ENCODE peak calls at places on chromosomes 6 and 20, in four cellular contexts. G, R, B and M are unnamed samples.

GRCh38 chr20:38156280-38156679 is 8.8 kb downstream of the TGM2 start:
- DNase-seq in G (no peak), R (no peak), B (no peak), M (no peak)

GRCh38 chr6:45827952-45828530 is 187.6 kb downstream of the CLIC5 start:
- DNase-seq in G (no peak), R (no peak), B (no peak), M (no peak)

GRCh38 chr20:63177785-63178444 is 38.0 kb downstream of the YTHDF1 start:
- DNase-seq in G (no peak), R (no peak), B (no peak), M (no peak)

GRCh38 chr20:24678351-24679106 is 209.1 kb downstream of the SYNDIG1 start:
- DNase-seq in G (no peak), R (no peak), B (no peak), M (no peak)

GRCh38 chr6:105087571-105088211 is 92.1 kb downstream of the POPDC3 start:
- DNase-seq in G (no peak), R (peak; percentile 28), B (peak; percentile 24), M (peak; percentile 80)

GRCh38 chr6:88166493-88166900 is 350 bp upstream of the CNR1 start:
- DNase-seq in G (peak; percentile 23), R (no peak), B (no peak), M (no peak)

GRCh38 chr6:1560281-1561058 is 49.2 kb upstream of the FOXC1 start:
- DNase-seq in G (no peak), R (no peak), B (no peak), M (no peak)

GRCh38 chr6:56401477-56402070 is 154.2 kb upstream of the COL21A1 start:
- DNase-seq in G (no peak), R (no peak), B (no peak), M (no peak)

GRCh38 chr20:48841861-48842529 is 14.2 kb upstream of the PREX1 start:
- DNase-seq in G (no peak), R (no peak), B (peak; percentile 84), M (peak; percentile 83)

GRCh38 chr6:38058022-38058421 is 238.5 kb downstream of the ZFAND3 start:
- DNase-seq in G (no peak), R (no peak), B (peak; percentile 67), M (peak; percentile 11)

GRCh38 chr6:165231581-165232276 is 77.7 kb downstream of the C6orf118 start:
- DNase-seq in G (no peak), R (no peak), B (peak; percentile 42), M (peak; percentile 69)

GRCh38 chr20:44057698-44058675 is 129.0 kb downstream of the JPH2 start:
- DNase-seq in G (no peak), R (no peak), B (peak; percentile 18), M (peak; percentile 66)

GRCh38 chr20:1360094-1360493 is 31.2 kb upstream of the SDCBP2 start:
- DNase-seq in G (no peak), R (no peak), B (no peak), M (no peak)
- TF ChIP-seq CTCF in G (no peak), R (no peak), B (peak; percentile 10), M (peak; percentile 20)

GRCh38 chr6:36337814-36338213 is 1.1 kb upstream of the BNIP5 start:
- DNase-seq in G (no peak), R (no peak), B (no peak), M (no peak)

GRCh38 chr6:36339156-36339555 is 2.5 kb upstream of the BNIP5 start:
- DNase-seq in G (no peak), R (no peak), B (no peak), M (no peak)

GRCh38 chr6:36343109-36343508 is 6.4 kb upstream of the BNIP5 start:
- DNase-seq in G (no peak), R (no peak), B (no peak), M (no peak)

GRCh38 chr6:36340341-36340670 is 3.6 kb upstream of the BNIP5 start:
- DNase-seq in G (no peak), R (no peak), B (peak; percentile 53), M (no peak)

GRCh38 chr6:36340671-36341454 is 4.2 kb upstream of the BNIP5 start:
- DNase-seq in G (peak; percentile 80), R (peak; percentile 75), B (no peak), M (peak; percentile 75)
- H3K4me3 ChIP-seq in G (peak overlapping the region; percentile 22), R (no peak overlapping the region), B (peak overlapping the region; percentile 31), M (no peak overlapping the region)

GRCh38 chr6:34029489-34030280 is 116.2 kb downstream of the GRM4 start:
- DNase-seq in G (no peak), R (no peak), B (no peak), M (no peak)

GRCh38 chr6:34025851-34026250 is 120.0 kb downstream of the GRM4 start:
- DNase-seq in G (no peak), R (no peak), B (no peak), M (no peak)

GRCh38 chr6:34027445-34027936 is 118.4 kb downstream of the GRM4 start:
- DNase-seq in G (peak; percentile 46), R (peak; percentile 34), B (no peak), M (peak; percentile 22)

GRCh38 chr6:34028691-34029360 is 117.1 kb downstream of the GRM4 start:
- DNase-seq in G (no peak), R (no peak), B (no peak), M (no peak)

DNA sequence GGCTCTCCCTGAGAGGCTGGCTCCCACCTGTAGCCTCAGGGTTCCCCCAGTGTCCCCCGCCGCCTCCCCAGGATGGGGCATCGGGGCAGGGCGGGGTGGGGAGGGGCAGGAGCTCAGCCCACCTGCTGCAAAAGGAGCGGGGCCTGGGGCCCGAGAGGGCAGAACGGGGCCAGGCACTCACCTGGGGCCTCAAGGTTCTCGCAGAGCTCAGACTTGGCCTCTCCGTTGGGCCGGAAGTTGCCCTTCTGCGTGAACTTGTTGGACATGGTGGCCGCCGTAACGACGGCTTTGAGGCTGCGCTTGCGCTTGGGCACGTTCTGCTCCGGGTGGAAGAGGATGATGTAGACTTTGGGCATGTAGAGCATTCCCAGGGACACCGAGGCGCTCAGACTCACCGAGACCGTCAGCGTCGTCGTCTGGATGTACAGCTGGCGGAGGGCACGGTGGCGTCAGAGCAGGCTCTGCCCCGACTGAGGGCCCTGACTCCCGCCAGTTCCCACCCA is 117.9 kb downstream of the GRM4 start:
- DNase-seq in G (no peak), R (no peak), B (no peak), M (no peak)
- TF ChIP-seq CTCF in G (no peak), R (no peak), B (no peak), M (no peak)

GRCh38 chr6:108797951-108798671 is 50.1 kb upstream of the ARMC2 start:
- DNase-seq in G (no peak), R (no peak), B (no peak), M (no peak)
- H3K4me3 ChIP-seq in G (no peak overlapping the region), R (no peak overlapping the region), B (no peak overlapping the region), M (no peak overlapping the region)

DNA sequence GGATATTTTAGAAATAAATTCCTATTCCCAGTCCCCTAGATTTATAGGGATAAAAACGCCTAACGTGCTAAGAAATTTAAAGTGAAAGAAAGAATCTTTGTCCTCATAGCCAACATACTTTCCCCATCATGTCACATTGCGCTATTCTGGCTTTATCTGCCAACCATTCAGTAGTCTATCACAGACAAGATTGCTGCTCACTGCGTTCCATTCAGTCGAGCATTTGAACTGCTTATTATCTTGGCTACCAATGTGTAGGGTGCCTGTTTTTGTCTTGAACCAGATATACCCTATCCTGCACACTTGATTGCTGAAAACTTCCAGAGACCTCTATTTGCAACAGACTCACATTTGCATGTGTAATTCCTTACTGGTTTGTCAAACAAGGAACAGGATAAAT is 751.5 kb downstream of the EPHA7 start:
- DNase-seq in G (no peak), R (no peak), B (peak; percentile 20), M (peak; percentile 3)
- TF ChIP-seq CTCF in G (no peak), R (no peak), B (no peak), M (no peak)

DNA sequence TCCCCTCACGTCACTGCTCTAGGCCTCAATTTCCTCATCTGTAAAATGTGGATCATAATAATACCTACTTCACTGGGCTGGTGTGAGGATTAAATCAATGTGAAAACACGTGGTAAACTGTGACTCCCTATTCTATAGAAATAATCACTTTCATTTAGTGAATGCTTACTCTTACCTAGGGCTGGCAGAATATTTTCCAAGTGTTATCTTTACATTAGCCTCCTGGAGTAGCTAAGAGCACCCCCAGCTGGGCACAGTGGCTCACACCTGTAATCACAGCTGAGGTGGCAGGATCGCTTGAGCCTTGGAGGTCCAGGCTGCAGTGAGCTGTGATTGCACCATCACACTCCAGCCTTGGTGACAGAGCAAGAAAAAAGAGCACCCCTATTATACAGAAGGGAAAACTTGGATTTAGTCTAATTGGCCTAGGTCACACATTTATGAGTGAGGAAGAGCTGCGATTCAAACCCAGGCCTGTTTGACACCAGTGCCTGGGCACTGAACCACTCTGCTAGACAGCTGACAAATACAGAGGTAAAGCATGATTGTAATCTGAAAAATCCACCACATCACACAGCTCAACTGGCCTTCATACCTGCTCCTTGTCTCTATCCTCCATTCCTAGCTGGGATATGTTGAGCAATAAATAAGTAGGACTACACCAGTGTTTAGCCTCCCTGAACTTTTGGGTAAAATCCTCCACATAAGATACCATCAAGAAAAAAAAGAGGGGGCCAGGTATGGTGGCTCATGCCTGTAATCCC is 1.4 kb upstream of the SNTA1 start:
- DNase-seq in G (peak; percentile 31), R (no peak), B (no peak), M (no peak)
- H3K4me3 ChIP-seq in G (peak overlapping the region; percentile 71), R (peak overlapping the region; percentile 84), B (peak overlapping the region; percentile 31), M (no peak overlapping the region)

DNA sequence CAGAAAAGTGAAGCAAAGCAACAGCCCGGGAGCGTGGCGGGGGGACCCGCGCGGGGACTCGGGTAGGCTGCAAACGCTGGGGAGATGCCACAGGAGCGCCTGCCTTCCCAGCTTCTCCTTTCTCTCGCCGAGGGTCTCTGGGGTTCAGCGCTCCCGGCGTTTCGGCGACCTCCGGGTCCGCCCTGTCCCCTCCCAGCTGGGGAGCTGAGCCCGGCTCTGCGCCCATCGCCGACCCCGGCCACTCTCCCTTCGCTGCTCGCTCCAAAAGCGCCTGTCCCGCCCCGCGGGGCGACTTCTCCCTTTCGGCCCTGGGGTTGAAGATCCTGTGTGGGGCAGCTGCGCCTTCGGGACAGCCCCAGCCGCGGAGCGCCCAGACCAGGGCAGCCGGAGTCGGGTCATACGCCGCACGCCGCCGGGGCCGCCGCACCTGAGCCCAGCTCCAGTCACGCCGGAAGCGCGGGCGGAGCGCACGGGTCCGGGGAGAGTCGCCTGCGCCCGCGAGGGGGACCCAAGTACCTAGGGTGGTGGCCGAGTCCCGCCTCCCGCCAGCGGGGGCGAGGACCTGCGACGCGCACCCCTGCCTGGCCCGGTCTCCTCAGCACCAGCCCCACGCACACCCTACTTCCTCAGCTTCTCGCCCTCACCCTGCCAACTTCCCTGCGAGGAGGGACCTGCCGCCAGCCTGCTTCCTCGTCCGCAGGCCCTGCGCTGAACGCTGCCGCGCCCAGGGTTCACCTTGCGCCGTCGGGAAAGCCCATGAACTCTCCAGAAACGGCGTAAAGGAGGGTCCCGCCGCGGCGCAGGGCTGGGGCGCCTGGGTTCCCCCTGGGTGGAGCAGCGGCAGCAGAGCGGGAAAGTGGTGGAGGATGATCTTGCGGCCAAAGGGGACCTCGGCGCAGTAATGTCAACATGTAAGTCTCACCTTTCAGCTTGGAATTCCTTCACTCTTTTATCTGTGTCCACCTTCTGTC is at the start of gene ADGRG6:
- DNase-seq in G (peak; percentile 18), R (no peak), B (peak; percentile 22), M (no peak)
- TF ChIP-seq CTCF in G (no peak), R (no peak), B (no peak), M (no peak)